ENCODE peak calls at places on chromosomes 2 and 18, in five cellular contexts. J is GM20000, K is NCI-H345, H is RCC 7860, B is suprapubic skin. L is an unnamed sample.

GRCh38 chr2:171360905-171361304 is 72.9 kb downstream of the METTL8 start:
- DNase-seq in H (no peak), B (no peak), K (no peak), J (no peak), L (no peak)

GRCh38 chr2:21668078-21668710 is 544.4 kb downstream of the TDRD15 start:
- DNase-seq in K (no peak), B (no peak), H (no peak), J (no peak), L (no peak)

GRCh38 chr2:100923461-100924020 is 78.5 kb upstream of the RPL31 start:
- DNase-seq in H (no peak), K (no peak), J (no peak), B (no peak), L (no peak)

GRCh38 chr18:48023334-48024008 is 93.0 kb upstream of the SMAD2 start:
- DNase-seq in J (peak), K (peak), B (no peak), H (peak), L (peak)

GRCh38 chr2:101396352-101396717 is 9.0 kb upstream of the CREG2 start:
- DNase-seq in K (no peak), H (peak), B (no peak), J (no peak), L (no peak)

GRCh38 chr2:168138369-168138768 is 109.0 kb downstream of the STK39 start:
- DNase-seq in B (no peak), K (no peak), J (no peak), H (no peak), L (no peak)

GRCh38 chr2:130231656-130232055 is 33.4 kb upstream of the TUBA3E start:
- DNase-seq in H (no peak), K (no peak), J (no peak), B (no peak), L (no peak)

GRCh38 chr2:66940082-66940481 is 457.1 kb upstream of the ETAA1 start:
- DNase-seq in B (no peak), J (no peak), H (no peak), K (no peak), L (no peak)

GRCh38 chr2:60945341-60945740 is 64.0 kb downstream of the REL start:
- DNase-seq in H (no peak), J (no peak), K (no peak), B (no peak), L (no peak)

GRCh38 chr2:70461981-70462876 is 91.4 kb downstream of the TGFA start:
- DNase-seq in B (no peak), H (no peak), J (no peak), K (no peak), L (no peak)

GRCh38 chr2:120797421-120798289 is 62.0 kb downstream of the GLI2 start:
- DNase-seq in K (no peak), B (no peak), J (no peak), H (no peak), L (no peak)

GRCh38 chr2:75407038-75407530 is 153.7 kb downstream of the EVA1A start:
- DNase-seq in K (no peak), B (no peak), H (no peak), J (no peak), L (no peak)

GRCh38 chr2:69701100-69701945 is 40.6 kb upstream of the ANXA4 start:
- DNase-seq in B (no peak), H (no peak), K (no peak), J (no peak), L (no peak)

GRCh38 chr18:76131738-76132137 is 363.3 kb downstream of the ZNF516 start:
- DNase-seq in K (no peak), H (no peak), B (no peak), J (no peak), L (no peak)

GRCh38 chr2:45182667-45183620 is 173.7 kb upstream of the SIX2 start:
- DNase-seq in B (no peak), H (no peak), K (no peak), J (no peak), L (no peak)

GRCh38 chr18:11412790-11413189 is 196.6 kb upstream of the SLC35G4 start:
- DNase-seq in H (no peak), K (no peak), B (no peak), J (no peak), L (no peak)

GRCh38 chr2:12203528-12203927 is 457.1 kb downstream of the LPIN1 start:
- DNase-seq in J (no peak), B (no peak), K (no peak), H (no peak), L (no peak)

GRCh38 chr2:227623225-227623624 is 5.9 kb downstream of the SCYGR4 start:
- DNase-seq in H (peak), J (no peak), B (no peak), K (no peak), L (no peak)

GRCh38 chr2:239948100-239948881 is 76.9 kb downstream of the NDUFA10 start:
- DNase-seq in J (no peak), K (no peak), H (no peak), B (peak), L (no peak)

GRCh38 chr2:181461056-181461630 is 4.0 kb downstream of the ITGA4 start:
- DNase-seq in K (no peak), H (no peak), B (no peak), J (no peak), L (no peak)

GRCh38 chr2:26086155-26086634 is 52.3 kb downstream of the RAB10 start:
- DNase-seq in B (no peak), J (peak), H (no peak), K (no peak), L (no peak)

GRCh38 chr2:171592026-171592555 is 69.8 kb downstream of the CYBRD1 start:
- DNase-seq in H (no peak), J (no peak), K (peak), B (no peak), L (no peak)

GRCh38 chr2:198296665-198297308 is 492.4 kb downstream of the PLCL1 start:
- DNase-seq in J (peak), K (peak), B (no peak), H (peak), L (peak)

GRCh38 chr2:120853294-120854013 is 117.8 kb downstream of the GLI2 start:
- DNase-seq in J (no peak), K (no peak), H (no peak), B (peak), L (no peak)

GRCh38 chr2:229153307-229153706 is 117.8 kb downstream of the PID1 start:
- DNase-seq in H (peak), J (no peak), B (no peak), K (no peak), L (no peak)

GRCh38 chr2:29014811-29015414 is 33.8 kb downstream of the TOGARAM2 start:
- DNase-seq in B (no peak), J (peak), H (no peak), K (no peak), L (no peak)

GRCh38 chr2:177906041-177906718 is 166.4 kb downstream of the PDE11A start:
- DNase-seq in B (peak), J (peak), H (peak), K (peak), L (peak)

GRCh38 chr2:148237911-148238310 is 217.0 kb downstream of the MBD5 start:
- DNase-seq in K (no peak), B (no peak), J (no peak), H (no peak), L (no peak)

GRCh38 chr2:173226899-173227692 is 127.6 kb upstream of the CDCA7 start:
- DNase-seq in J (no peak), H (no peak), K (no peak), B (no peak), L (peak)

GRCh38 chr18:21053127-21053526 is 58.5 kb downstream of the ROCK1 start:
- DNase-seq in J (no peak), B (no peak), K (no peak), H (peak), L (no peak)

GRCh38 chr2:15763106-15763821 is 171.6 kb downstream of the DDX1 start:
- DNase-seq in H (no peak), K (no peak), J (no peak), B (no peak), L (no peak)

L was measured in DMS153.